ENCODE peak calls at places on chromosomes 2 and 18, in five cellular contexts. One of them, this sample, is unnamed.

GRCh38 chr2:46001741-46002506 is 295.3 kb upstream of the EPAS1 start:
- DNase-seq in GM20000: no peak
- DNase-seq in mucosa of descending colon: no peak
- DNase-seq in cardiac fibroblast: no peak
- DNase-seq in left lobe of liver: no peak
- DNase-seq in this sample: no peak

GRCh38 chr2:201203916-201204654 is 21.1 kb downstream of the CASP10 start:
- DNase-seq in GM20000: no peak
- DNase-seq in mucosa of descending colon: no peak
- DNase-seq in cardiac fibroblast: peak
- DNase-seq in left lobe of liver: no peak
- DNase-seq in this sample: no peak

GRCh38 chr2:28717339-28717758 is 34.3 kb upstream of the PPP1CB start:
- DNase-seq in GM20000: no peak
- DNase-seq in mucosa of descending colon: peak
- DNase-seq in cardiac fibroblast: peak
- DNase-seq in left lobe of liver: no peak
- DNase-seq in this sample: no peak

GRCh38 chr2:232511336-232511863 is 8.8 kb upstream of the PRSS56 start:
- DNase-seq in GM20000: no peak
- DNase-seq in mucosa of descending colon: no peak
- DNase-seq in cardiac fibroblast: no peak
- DNase-seq in left lobe of liver: no peak
- DNase-seq in this sample: no peak

GRCh38 chr2:39570130-39570555 is 95.6 kb upstream of the TMEM178A start:
- DNase-seq in GM20000: no peak
- DNase-seq in mucosa of descending colon: no peak
- DNase-seq in cardiac fibroblast: no peak
- DNase-seq in left lobe of liver: no peak
- DNase-seq in this sample: no peak

GRCh38 chr2:43872151-43872550 is 33.4 kb downstream of the ABCG8 start:
- DNase-seq in GM20000: no peak
- DNase-seq in mucosa of descending colon: no peak
- DNase-seq in cardiac fibroblast: no peak
- DNase-seq in left lobe of liver: no peak
- DNase-seq in this sample: no peak

GRCh38 chr18:36412778-36413177 is 115.3 kb downstream of the FHOD3 start:
- DNase-seq in GM20000: peak
- DNase-seq in mucosa of descending colon: peak
- DNase-seq in cardiac fibroblast: peak
- DNase-seq in left lobe of liver: no peak
- DNase-seq in this sample: no peak

GRCh38 chr2:8352300-8352699 is 329.6 kb upstream of the ID2 start:
- DNase-seq in GM20000: no peak
- DNase-seq in mucosa of descending colon: no peak
- DNase-seq in cardiac fibroblast: no peak
- DNase-seq in left lobe of liver: no peak
- DNase-seq in this sample: no peak

GRCh38 chr2:240249423-240250149 is 109.1 kb upstream of the OTOS start:
- DNase-seq in GM20000: no peak
- DNase-seq in mucosa of descending colon: no peak
- DNase-seq in cardiac fibroblast: no peak
- DNase-seq in left lobe of liver: no peak
- DNase-seq in this sample: no peak

GRCh38 chr2:159267926-159268325 is 18.6 kb downstream of the WDSUB1 start:
- DNase-seq in GM20000: no peak
- DNase-seq in mucosa of descending colon: no peak
- DNase-seq in cardiac fibroblast: no peak
- DNase-seq in left lobe of liver: no peak
- DNase-seq in this sample: no peak

GRCh38 chr2:36397728-36398413 is 42.3 kb downstream of the CRIM1 start:
- DNase-seq in GM20000: no peak
- DNase-seq in mucosa of descending colon: peak
- DNase-seq in cardiac fibroblast: no peak
- DNase-seq in left lobe of liver: no peak
- DNase-seq in this sample: no peak

GRCh38 chr2:49254401-49254800 is 100.1 kb upstream of the FSHR start:
- DNase-seq in GM20000: no peak
- DNase-seq in mucosa of descending colon: no peak
- DNase-seq in cardiac fibroblast: no peak
- DNase-seq in left lobe of liver: no peak
- DNase-seq in this sample: no peak

GRCh38 chr2:62461707-62462106 is 44.3 kb downstream of the TMEM17 start:
- DNase-seq in GM20000: no peak
- DNase-seq in mucosa of descending colon: no peak
- DNase-seq in cardiac fibroblast: peak
- DNase-seq in left lobe of liver: peak
- DNase-seq in this sample: no peak

GRCh38 chr2:177347570-177347969 is 45.0 kb upstream of the AGPS start:
- DNase-seq in GM20000: no peak
- DNase-seq in mucosa of descending colon: no peak
- DNase-seq in cardiac fibroblast: no peak
- DNase-seq in left lobe of liver: no peak
- DNase-seq in this sample: no peak

GRCh38 chr2:191126386-191126785 is 24.4 kb downstream of the STAT4 start:
- DNase-seq in GM20000: no peak
- DNase-seq in mucosa of descending colon: peak
- DNase-seq in cardiac fibroblast: no peak
- DNase-seq in left lobe of liver: no peak
- DNase-seq in this sample: no peak

GRCh38 chr2:143083636-143084035 is 45.6 kb upstream of the ARHGAP15 start:
- DNase-seq in GM20000: no peak
- DNase-seq in mucosa of descending colon: no peak
- DNase-seq in cardiac fibroblast: peak
- DNase-seq in left lobe of liver: no peak
- DNase-seq in this sample: no peak

GRCh38 chr18:3826021-3826420 is 376.0 kb downstream of the TGIF1 start:
- DNase-seq in GM20000: no peak
- DNase-seq in mucosa of descending colon: no peak
- DNase-seq in cardiac fibroblast: no peak
- DNase-seq in left lobe of liver: no peak
- DNase-seq in this sample: no peak

GRCh38 chr2:240525802-240526201 is 32.0 kb downstream of the ANKMY1 start:
- DNase-seq in GM20000: no peak
- DNase-seq in mucosa of descending colon: no peak
- DNase-seq in cardiac fibroblast: no peak
- DNase-seq in left lobe of liver: no peak
- DNase-seq in this sample: no peak

GRCh38 chr2:112155331-112156151 is 17.4 kb downstream of the FBLN7 start:
- DNase-seq in GM20000: no peak
- DNase-seq in mucosa of descending colon: no peak
- DNase-seq in cardiac fibroblast: no peak
- DNase-seq in left lobe of liver: peak
- DNase-seq in this sample: no peak

This sample was measured in GM12878.